ENCODE peak calls at places on chromosomes 11 and 22, in five cellular contexts. R is PC-9, B is activated B cell treated with CpG ODN at 0.5 μM for 24 hours, Q is HCT116, S is lower lobe of right lung. J is an unnamed sample.

GRCh38 chr11:19988598-19988997 is 171.7 kb downstream of the DBX1 start:
- DNase-seq in R (peak; percentile 84), B (no peak), Q (peak; percentile 13), S (peak; percentile 55), J (no peak)

GRCh38 chr22:41713004-41713403 is 13.7 kb downstream of the MEI1 start:
- DNase-seq in R (peak; percentile 56), B (no peak), Q (peak; percentile 21), S (no peak), J (no peak)

GRCh38 chr22:50528682-50529415 is 963 bp downstream of the TYMP start:
- DNase-seq in R (no peak), B (no peak), Q (no peak), S (peak; percentile 64), J (no peak)

GRCh38 chr11:113779496-113779895 is at the start of gene CLDN25:
- DNase-seq in R (no peak), B (no peak), Q (no peak), S (no peak), J (no peak)

GRCh38 chr11:124643605-124644425 is 21.2 kb downstream of the TBRG1 start:
- DNase-seq in R (no peak), B (no peak), Q (no peak), S (no peak), J (no peak)

GRCh38 chr22:35914665-35915476 is 113.8 kb downstream of the RBFOX2 start:
- DNase-seq in R (peak; percentile 94), B (no peak), Q (peak; percentile 80), S (no peak), J (no peak)

GRCh38 chr11:3616721-3617460 is 24.9 kb downstream of the ART5 start:
- DNase-seq in R (no peak), B (no peak), Q (no peak), S (no peak), J (no peak)

GRCh38 chr11:19228956-19229355 is 11.8 kb downstream of the E2F8 start:
- DNase-seq in R (no peak), B (no peak), Q (no peak), S (no peak), J (no peak)

GRCh38 chr11:100823360-100823759 is 136.3 kb downstream of the ARHGAP42 start:
- DNase-seq in R (no peak), B (no peak), Q (no peak), S (no peak), J (no peak)

GRCh38 chr11:128691802-128692749 is 1.8 kb upstream of the FLI1 start:
- DNase-seq in R (no peak), B (no peak), Q (no peak), S (no peak), J (no peak)

GRCh38 chr11:96203567-96204365 is 139.2 kb downstream of the MAML2 start:
- DNase-seq in R (no peak), B (no peak), Q (no peak), S (no peak), J (no peak)

GRCh38 chr11:46149826-46150225 is 28.6 kb upstream of the PHF21A start:
- DNase-seq in R (no peak), B (no peak), Q (no peak), S (no peak), J (no peak)

GRCh38 chr11:104564921-104565580 is 333.2 kb downstream of the CASP12 start:
- DNase-seq in R (no peak), B (no peak), Q (no peak), S (no peak), J (no peak)

GRCh38 chr11:83438438-83438837 is 152.3 kb upstream of the CCDC90B start:
- DNase-seq in R (no peak), B (no peak), Q (no peak), S (no peak), J (no peak)

GRCh38 chr11:65745049-65745448 is 24.5 kb upstream of the RNASEH2C start:
- DNase-seq in R (no peak), B (no peak), Q (no peak), S (no peak), J (no peak)

GRCh38 chr11:65742353-65742752 is 21.8 kb upstream of the RNASEH2C start:
- DNase-seq in R (no peak), B (no peak), Q (no peak), S (no peak), J (no peak)

GRCh38 chr11:65741185-65741584 is 20.6 kb upstream of the RNASEH2C start:
- DNase-seq in R (no peak), B (no peak), Q (no peak), S (no peak), J (no peak)

GRCh38 chr11:65744699-65745042 is 24.1 kb upstream of the RNASEH2C start:
- DNase-seq in R (no peak), B (no peak), Q (no peak), S (no peak), J (no peak)

DNA sequence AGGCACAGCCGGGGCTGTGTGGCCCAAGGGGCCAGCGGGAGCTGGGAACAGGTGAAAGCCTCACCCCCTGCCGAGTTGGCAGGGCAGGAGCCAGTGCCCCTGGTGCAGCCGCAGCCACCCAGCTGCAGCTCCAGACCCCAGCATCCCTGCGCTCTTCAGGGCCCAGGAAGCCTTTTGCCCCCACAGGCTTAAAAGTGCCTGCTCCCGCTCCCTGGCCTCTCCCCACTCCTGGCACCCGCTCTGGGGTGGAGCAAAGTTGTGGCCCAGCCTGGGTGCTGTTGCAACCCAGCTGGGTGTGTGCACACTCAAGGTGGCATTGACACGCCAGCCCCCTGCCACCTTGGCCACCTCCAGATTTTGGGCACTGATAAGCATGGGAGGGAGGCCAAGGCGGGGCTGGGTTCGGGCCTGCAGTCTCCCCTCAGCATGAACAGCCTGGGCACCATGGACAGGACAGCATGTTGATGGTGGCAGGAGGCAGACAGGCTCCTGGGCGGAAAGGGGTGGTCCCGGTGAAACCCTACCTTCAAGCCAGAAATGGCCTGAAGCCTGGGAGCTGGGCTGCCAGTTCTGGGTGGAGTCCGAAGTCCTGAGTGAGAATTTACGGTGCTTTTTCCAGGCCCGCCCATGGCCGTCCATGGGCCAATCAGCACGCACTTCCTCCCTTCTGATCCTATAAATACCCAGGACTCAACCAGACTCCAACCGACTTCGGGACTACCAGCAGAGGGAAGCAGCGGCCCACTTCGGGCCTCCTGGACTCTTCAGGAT is 23.5 kb upstream of the RNASEH2C start:
- DNase-seq in R (peak; percentile 72), B (no peak), Q (peak; percentile 62), S (no peak), J (no peak)
- TF ChIP-seq CTCF in R (peak; percentile 81), B (no peak), Q (peak; percentile 58), S (no peak), J (peak; percentile 29)

GRCh38 chr22:43739851-43740250 is 72.3 kb downstream of the EFCAB6 start:
- DNase-seq in R (no peak), B (no peak), Q (no peak), S (no peak), J (no peak)
- TF ChIP-seq CTCF in R (no peak), B (no peak), Q (no peak), S (no peak), J (no peak)

GRCh38 chr11:69240332-69241074 is 53.5 kb upstream of the MYEOV start:
- DNase-seq in R (no peak), B (no peak), Q (peak; percentile 18), S (no peak), J (no peak)

GRCh38 chr11:69241844-69242582 is 51.9 kb upstream of the MYEOV start:
- DNase-seq in R (no peak), B (no peak), Q (no peak), S (no peak), J (no peak)

GRCh38 chr11:69239320-69240040 is 54.5 kb upstream of the MYEOV start:
- DNase-seq in R (no peak), B (no peak), Q (no peak), S (no peak), J (no peak)

GRCh38 chr11:69242583-69242940 is 51.4 kb upstream of the MYEOV start:
- DNase-seq in R (no peak), B (no peak), Q (no peak), S (no peak), J (no peak)

GRCh38 chr11:69241075-69241740 is 52.7 kb upstream of the MYEOV start:
- DNase-seq in R (no peak), B (no peak), Q (no peak), S (no peak), J (no peak)
- TF ChIP-seq CTCF in R (peak; percentile 13), B (no peak), Q (peak; percentile 39), S (no peak), J (no peak)

GRCh38 chr11:63505857-63506528 is at the start of gene LGALS12:
- DNase-seq in R (no peak), B (no peak), Q (no peak), S (peak; percentile 59), J (no peak)

GRCh38 chr11:63510360-63511130 is 4.7 kb downstream of the LGALS12 start:
- DNase-seq in R (no peak), B (no peak), Q (no peak), S (peak; percentile 70), J (no peak)

GRCh38 chr11:63504933-63505586 is 824 bp upstream of the LGALS12 start:
- DNase-seq in R (no peak), B (no peak), Q (no peak), S (no peak), J (no peak)

GRCh38 chr11:63508745-63509144 is 2.9 kb downstream of the LGALS12 start:
- DNase-seq in R (no peak), B (no peak), Q (no peak), S (no peak), J (no peak)

GRCh38 chr11:63508009-63508408 is 2.1 kb downstream of the LGALS12 start:
- DNase-seq in R (peak; percentile 42), B (no peak), Q (peak; percentile 28), S (no peak), J (no peak)
- TF ChIP-seq CTCF in R (peak; percentile 52), B (no peak), Q (peak; percentile 56), S (peak; percentile 52), J (peak; percentile 29)

GRCh38 chr22:30774566-30774965 is 79.9 kb downstream of the OSBP2 start:
- DNase-seq in R (no peak), B (no peak), Q (no peak), S (no peak), J (no peak)

GRCh38 chr22:30776476-30776875 is 81.8 kb downstream of the OSBP2 start:
- DNase-seq in R (no peak), B (no peak), Q (no peak), S (no peak), J (no peak)

GRCh38 chr22:30773919-30774318 is 79.2 kb downstream of the OSBP2 start:
- DNase-seq in R (no peak), B (no peak), Q (no peak), S (no peak), J (no peak)

GRCh38 chr22:30778261-30778660 is 83.6 kb downstream of the OSBP2 start:
- DNase-seq in R (no peak), B (no peak), Q (no peak), S (no peak), J (no peak)

GRCh38 chr22:30777589-30777988 is 82.9 kb downstream of the OSBP2 start:
- DNase-seq in R (no peak), B (no peak), Q (no peak), S (no peak), J (no peak)
- TF ChIP-seq CTCF in R (no peak), B (no peak), Q (no peak), S (no peak), J (no peak)

DNA sequence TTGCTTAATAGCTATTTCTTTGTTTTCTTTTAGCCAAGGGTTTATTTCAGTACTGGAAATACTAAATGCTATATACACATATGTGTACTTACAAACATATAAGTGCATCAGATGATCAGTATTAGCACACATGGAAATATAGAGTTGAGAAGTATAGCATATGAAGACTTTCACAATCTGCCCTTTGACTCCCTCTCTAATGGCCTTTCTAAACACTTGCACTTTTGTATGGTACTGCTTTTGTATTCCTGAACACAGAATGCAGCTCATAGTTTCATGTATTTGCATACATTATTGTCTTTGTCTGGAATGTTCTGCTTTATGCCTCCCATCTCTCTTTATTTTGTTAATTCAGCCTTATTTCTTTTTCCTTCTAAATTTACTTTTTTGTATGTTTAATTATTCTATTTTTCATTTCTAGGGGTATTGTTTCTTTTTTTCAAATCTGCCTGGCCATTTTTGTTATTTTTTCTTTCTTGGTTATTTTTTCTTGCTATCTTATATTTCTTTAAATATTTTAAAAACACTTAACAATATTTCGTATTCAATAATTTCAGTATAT is 28.8 kb downstream of the ACER3 start:
- DNase-seq in R (no peak), B (no peak), Q (no peak), S (no peak), J (no peak)
- TF ChIP-seq CTCF in R (no peak), B (no peak), Q (no peak), S (no peak), J (no peak)